ENCODE peak calls at places on chromosomes 11 and 22, in seven cellular contexts. One of them, this sample, is unnamed.

GRCh38 chr11:100928426-100928825 is 201.2 kb downstream of the PGR start:
- DNase-seq in fibroblast of pulmonary artery: no peak
- DNase-seq in epithelial cell of esophagus: no peak
- DNase-seq in ovary: no peak
- DNase-seq in neural crest cell: no peak
- DNase-seq in GM23338: no peak
- DNase-seq in left ventricle myocardium inferior: no peak
- DNase-seq in this sample: no peak

GRCh38 chr11:45828996-45829395 is 18.3 kb upstream of the CRY2 start:
- DNase-seq in left ventricle myocardium inferior: no peak
- DNase-seq in ovary: no peak
- DNase-seq in neural crest cell: no peak
- DNase-seq in fibroblast of pulmonary artery: no peak
- DNase-seq in GM23338: no peak
- DNase-seq in epithelial cell of esophagus: no peak
- DNase-seq in this sample: no peak

GRCh38 chr11:19474954-19475811 is 234.4 kb upstream of the E2F8 start:
- DNase-seq in neural crest cell: no peak
- DNase-seq in GM23338: no peak
- DNase-seq in epithelial cell of esophagus: no peak
- DNase-seq in fibroblast of pulmonary artery: no peak
- DNase-seq in left ventricle myocardium inferior: no peak
- DNase-seq in ovary: no peak
- DNase-seq in this sample: no peak

GRCh38 chr11:6156628-6157367 is 13.3 kb downstream of the OR52B2 start:
- DNase-seq in ovary: no peak
- DNase-seq in fibroblast of pulmonary artery: peak; percentile 0
- DNase-seq in GM23338: peak; percentile 26
- DNase-seq in neural crest cell: no peak
- DNase-seq in left ventricle myocardium inferior: no peak
- DNase-seq in epithelial cell of esophagus: peak; percentile 6
- DNase-seq in this sample: no peak

GRCh38 chr11:2844116-2844515 is 41.5 kb downstream of the CDKN1C start:
- DNase-seq in epithelial cell of esophagus: peak; percentile 16
- DNase-seq in neural crest cell: no peak
- DNase-seq in ovary: no peak
- DNase-seq in left ventricle myocardium inferior: no peak
- DNase-seq in GM23338: no peak
- DNase-seq in fibroblast of pulmonary artery: no peak
- DNase-seq in this sample: no peak

GRCh38 chr11:67630230-67630942 is 649 bp upstream of the NUDT8 start:
- DNase-seq in left ventricle myocardium inferior: peak; percentile 99
- DNase-seq in ovary: peak; percentile 99
- DNase-seq in epithelial cell of esophagus: peak; percentile 98
- DNase-seq in neural crest cell: peak; percentile 98
- DNase-seq in fibroblast of pulmonary artery: peak; percentile 97
- DNase-seq in GM23338: peak; percentile 100
- DNase-seq in this sample: peak; percentile 99

GRCh38 chr11:74320538-74320937 is 9.1 kb upstream of the P4HA3 start:
- DNase-seq in neural crest cell: no peak
- DNase-seq in left ventricle myocardium inferior: no peak
- DNase-seq in fibroblast of pulmonary artery: no peak
- DNase-seq in epithelial cell of esophagus: peak; percentile 62
- DNase-seq in ovary: no peak
- DNase-seq in GM23338: no peak
- DNase-seq in this sample: no peak

GRCh38 chr11:128380280-128380604 is 207.1 kb downstream of the ETS1 start:
- DNase-seq in ovary: no peak
- DNase-seq in GM23338: no peak
- DNase-seq in fibroblast of pulmonary artery: peak; percentile 16
- DNase-seq in left ventricle myocardium inferior: no peak
- DNase-seq in neural crest cell: no peak
- DNase-seq in epithelial cell of esophagus: peak; percentile 44
- DNase-seq in this sample: no peak

GRCh38 chr11:24496728-24497396 is at the start of gene LUZP2:
- DNase-seq in ovary: no peak
- DNase-seq in neural crest cell: peak; percentile 49
- DNase-seq in epithelial cell of esophagus: peak; percentile 50
- DNase-seq in fibroblast of pulmonary artery: peak; percentile 24
- DNase-seq in GM23338: peak; percentile 86
- DNase-seq in left ventricle myocardium inferior: no peak
- DNase-seq in this sample: peak; percentile 70

GRCh38 chr11:10494636-10495463 is 39.8 kb downstream of the AMPD3 start:
- DNase-seq in neural crest cell: no peak
- DNase-seq in fibroblast of pulmonary artery: no peak
- DNase-seq in GM23338: no peak
- DNase-seq in epithelial cell of esophagus: no peak
- DNase-seq in ovary: no peak
- DNase-seq in left ventricle myocardium inferior: no peak
- DNase-seq in this sample: peak; percentile 56

GRCh38 chr11:118338637-118339061 is 3.9 kb downstream of the CD3D start:
- DNase-seq in ovary: no peak
- DNase-seq in neural crest cell: no peak
- DNase-seq in fibroblast of pulmonary artery: peak; percentile 21
- DNase-seq in GM23338: peak; percentile 9
- DNase-seq in left ventricle myocardium inferior: no peak
- DNase-seq in epithelial cell of esophagus: peak; percentile 46
- DNase-seq in this sample: no peak

GRCh38 chr11:120061036-120061760 is 76.7 kb downstream of the TRIM29 start:
- DNase-seq in ovary: no peak
- DNase-seq in left ventricle myocardium inferior: no peak
- DNase-seq in GM23338: no peak
- DNase-seq in epithelial cell of esophagus: peak; percentile 20
- DNase-seq in fibroblast of pulmonary artery: no peak
- DNase-seq in neural crest cell: no peak
- DNase-seq in this sample: peak; percentile 67

GRCh38 chr11:77602385-77603105 is 12.8 kb downstream of the AQP11 start:
- DNase-seq in epithelial cell of esophagus: peak; percentile 91
- DNase-seq in GM23338: no peak
- DNase-seq in ovary: no peak
- DNase-seq in left ventricle myocardium inferior: no peak
- DNase-seq in fibroblast of pulmonary artery: peak; percentile 89
- DNase-seq in neural crest cell: no peak
- DNase-seq in this sample: no peak

GRCh38 chr11:8220261-8221024 is 43.2 kb downstream of the LMO1 start:
- DNase-seq in left ventricle myocardium inferior: no peak
- DNase-seq in epithelial cell of esophagus: no peak
- DNase-seq in ovary: no peak
- DNase-seq in fibroblast of pulmonary artery: no peak
- DNase-seq in GM23338: no peak
- DNase-seq in neural crest cell: no peak
- DNase-seq in this sample: no peak

GRCh38 chr11:31786996-31787685 is 24.0 kb downstream of the PAX6 start:
- DNase-seq in left ventricle myocardium inferior: no peak
- DNase-seq in fibroblast of pulmonary artery: no peak
- DNase-seq in ovary: no peak
- DNase-seq in GM23338: peak; percentile 16
- DNase-seq in epithelial cell of esophagus: no peak
- DNase-seq in neural crest cell: no peak
- DNase-seq in this sample: no peak

GRCh38 chr11:120985718-120986569 is 38.0 kb upstream of the TBCEL start:
- DNase-seq in GM23338: peak; percentile 79
- DNase-seq in epithelial cell of esophagus: peak; percentile 46
- DNase-seq in left ventricle myocardium inferior: peak; percentile 24
- DNase-seq in neural crest cell: peak; percentile 30
- DNase-seq in fibroblast of pulmonary artery: peak; percentile 48
- DNase-seq in ovary: peak; percentile 68
- DNase-seq in this sample: no peak

GRCh38 chr11:61362542-61362875 is 335 bp downstream of the TMEM138 start:
- DNase-seq in neural crest cell: no peak
- DNase-seq in epithelial cell of esophagus: peak; percentile 44
- DNase-seq in GM23338: peak; percentile 48
- DNase-seq in fibroblast of pulmonary artery: peak; percentile 55
- DNase-seq in left ventricle myocardium inferior: no peak
- DNase-seq in ovary: no peak
- DNase-seq in this sample: no peak

DNA sequence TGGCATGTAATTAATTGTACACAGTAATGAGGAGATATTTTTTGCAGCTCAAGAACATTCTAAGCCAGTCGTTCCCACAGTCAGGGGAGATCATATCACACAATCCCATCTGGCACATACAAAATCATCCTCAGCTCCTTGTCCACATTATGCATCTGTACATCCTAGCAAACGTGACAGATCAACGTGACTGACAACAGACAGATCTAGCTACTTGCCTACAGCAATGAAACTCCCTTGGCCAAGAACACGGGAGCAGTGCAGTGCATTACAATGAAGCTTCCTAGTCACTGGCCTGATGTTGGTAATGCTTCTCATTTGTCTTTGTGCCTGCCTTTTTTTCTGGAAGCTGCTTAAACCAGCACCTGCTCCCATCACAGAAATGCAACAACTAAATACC is 24.5 kb upstream of the GUCY1A2 start:
- DNase-seq in GM23338: no peak
- DNase-seq in left ventricle myocardium inferior: no peak
- DNase-seq in neural crest cell: no peak
- DNase-seq in ovary: no peak
- DNase-seq in epithelial cell of esophagus: no peak
- DNase-seq in fibroblast of pulmonary artery: no peak
- DNase-seq in this sample: no peak
- TF ChIP-seq CTCF in GM23338: no peak
- TF ChIP-seq CTCF in left ventricle myocardium inferior: no peak
- TF ChIP-seq CTCF in neural crest cell: no peak
- TF ChIP-seq CTCF in ovary: no peak
- TF ChIP-seq CTCF in epithelial cell of esophagus: no peak
- TF ChIP-seq CTCF in fibroblast of pulmonary artery: no peak
- TF ChIP-seq CTCF in this sample: no peak

DNA sequence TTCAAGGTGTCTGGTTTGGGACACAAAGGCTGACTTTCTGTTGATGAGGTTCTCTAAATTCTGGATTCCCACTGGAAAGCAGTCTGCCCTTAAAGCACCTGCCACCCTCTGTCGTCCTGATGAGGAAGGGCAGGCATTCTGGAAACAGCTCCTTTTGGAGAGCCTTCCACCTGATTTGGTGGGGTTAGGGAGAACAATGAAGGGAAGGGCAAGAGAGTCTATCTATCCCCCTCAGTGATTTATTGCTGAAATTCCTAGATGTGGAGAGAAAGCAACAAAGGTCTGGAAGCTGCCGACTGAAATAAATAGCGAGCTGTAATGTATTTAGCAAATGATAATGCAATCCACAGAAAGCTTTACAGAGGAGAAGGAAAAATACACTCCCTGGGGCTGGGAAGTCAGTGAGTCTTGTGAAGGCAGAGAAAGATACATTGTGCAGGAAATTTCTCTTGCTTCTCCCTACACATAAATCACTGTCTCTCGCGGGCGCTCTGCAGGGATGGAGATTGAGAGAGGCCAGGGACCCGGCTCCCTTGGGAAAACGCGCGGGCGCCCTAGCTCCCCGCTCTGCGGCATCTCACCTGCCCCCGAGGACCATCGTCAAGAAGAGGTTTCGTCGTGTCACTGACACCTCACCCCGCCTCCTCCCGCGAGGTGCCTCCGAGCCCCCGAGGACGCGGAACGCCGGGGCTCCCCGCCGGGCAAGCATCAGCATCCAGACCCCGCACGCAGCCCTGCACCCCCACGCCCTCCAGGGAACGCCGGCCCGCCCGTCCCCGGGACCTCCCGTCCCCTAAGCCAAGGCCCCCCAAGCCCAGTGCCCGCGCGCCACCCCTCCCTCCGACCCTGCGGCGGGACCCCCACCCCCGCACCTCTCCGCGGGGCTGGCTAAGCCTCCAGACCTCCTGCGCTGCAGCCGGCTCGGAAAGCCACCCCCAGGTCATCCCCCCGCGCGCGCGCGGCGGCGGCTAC is 673 bp downstream of the CDON start:
- DNase-seq in left ventricle myocardium inferior: peak; percentile 40
- DNase-seq in ovary: no peak
- DNase-seq in neural crest cell: peak; percentile 28
- DNase-seq in fibroblast of pulmonary artery: peak; percentile 12
- DNase-seq in GM23338: peak; percentile 87
- DNase-seq in epithelial cell of esophagus: peak; percentile 56
- DNase-seq in this sample: peak; percentile 76
- TF ChIP-seq CTCF in left ventricle myocardium inferior: peak; percentile 57
- TF ChIP-seq CTCF in ovary: peak; percentile 74
- TF ChIP-seq CTCF in neural crest cell: peak; percentile 53
- TF ChIP-seq CTCF in fibroblast of pulmonary artery: peak; percentile 39
- TF ChIP-seq CTCF in GM23338: peak; percentile 78
- TF ChIP-seq CTCF in epithelial cell of esophagus: peak; percentile 80
- TF ChIP-seq CTCF in this sample: peak; percentile 66

GRCh38 chr22:43260818-43261217 is 73.9 kb upstream of the TTLL12 start:
- DNase-seq in ovary: peak; percentile 89
- DNase-seq in fibroblast of pulmonary artery: peak; percentile 5
- DNase-seq in epithelial cell of esophagus: no peak
- DNase-seq in neural crest cell: no peak
- DNase-seq in GM23338: no peak
- DNase-seq in left ventricle myocardium inferior: no peak
- DNase-seq in this sample: no peak

GRCh38 chr22:43266117-43266516 is 77.1 kb downstream of the SCUBE1 start:
- DNase-seq in ovary: no peak
- DNase-seq in left ventricle myocardium inferior: no peak
- DNase-seq in fibroblast of pulmonary artery: no peak
- DNase-seq in epithelial cell of esophagus: no peak
- DNase-seq in neural crest cell: no peak
- DNase-seq in GM23338: no peak
- DNase-seq in this sample: no peak

GRCh38 chr22:43267332-43267731 is 75.8 kb downstream of the SCUBE1 start:
- DNase-seq in epithelial cell of esophagus: no peak
- DNase-seq in left ventricle myocardium inferior: no peak
- DNase-seq in GM23338: no peak
- DNase-seq in fibroblast of pulmonary artery: no peak
- DNase-seq in neural crest cell: no peak
- DNase-seq in ovary: no peak
- DNase-seq in this sample: no peak

GRCh38 chr22:43262990-43263644 is 76.2 kb upstream of the TTLL12 start:
- DNase-seq in fibroblast of pulmonary artery: peak; percentile 44
- DNase-seq in neural crest cell: peak; percentile 23
- DNase-seq in GM23338: no peak
- DNase-seq in ovary: peak; percentile 80
- DNase-seq in left ventricle myocardium inferior: peak; percentile 27
- DNase-seq in epithelial cell of esophagus: peak; percentile 6
- DNase-seq in this sample: no peak

GRCh38 chr22:43263645-43264514 is 76.9 kb upstream of the TTLL12 start:
- DNase-seq in ovary: peak; percentile 87
- DNase-seq in GM23338: no peak
- DNase-seq in fibroblast of pulmonary artery: peak; percentile 91
- DNase-seq in neural crest cell: no peak
- DNase-seq in epithelial cell of esophagus: peak; percentile 76
- DNase-seq in left ventricle myocardium inferior: peak; percentile 43
- DNase-seq in this sample: no peak
- TF ChIP-seq CTCF in ovary: no peak
- TF ChIP-seq CTCF in GM23338: no peak
- TF ChIP-seq CTCF in fibroblast of pulmonary artery: no peak
- TF ChIP-seq CTCF in neural crest cell: no peak
- TF ChIP-seq CTCF in epithelial cell of esophagus: no peak
- TF ChIP-seq CTCF in left ventricle myocardium inferior: no peak
- TF ChIP-seq CTCF in this sample: no peak

GRCh38 chr11:78957481-78958245 is 383.0 kb upstream of the NARS2 start:
- DNase-seq in epithelial cell of esophagus: peak; percentile 39
- DNase-seq in left ventricle myocardium inferior: no peak
- DNase-seq in fibroblast of pulmonary artery: peak; percentile 4
- DNase-seq in GM23338: no peak
- DNase-seq in neural crest cell: no peak
- DNase-seq in ovary: no peak
- DNase-seq in this sample: no peak

GRCh38 chr11:78958444-78958843 is 383.8 kb upstream of the NARS2 start:
- DNase-seq in neural crest cell: no peak
- DNase-seq in left ventricle myocardium inferior: no peak
- DNase-seq in epithelial cell of esophagus: no peak
- DNase-seq in GM23338: no peak
- DNase-seq in fibroblast of pulmonary artery: no peak
- DNase-seq in ovary: no peak
- DNase-seq in this sample: no peak

GRCh38 chr11:78961938-78962701 is 387.5 kb upstream of the NARS2 start:
- DNase-seq in fibroblast of pulmonary artery: peak; percentile 28
- DNase-seq in ovary: no peak
- DNase-seq in left ventricle myocardium inferior: no peak
- DNase-seq in GM23338: peak; percentile 94
- DNase-seq in epithelial cell of esophagus: peak; percentile 29
- DNase-seq in neural crest cell: peak; percentile 61
- DNase-seq in this sample: no peak

GRCh38 chr11:78961186-78961782 is 386.6 kb upstream of the NARS2 start:
- DNase-seq in left ventricle myocardium inferior: no peak
- DNase-seq in fibroblast of pulmonary artery: peak; percentile 34
- DNase-seq in neural crest cell: no peak
- DNase-seq in epithelial cell of esophagus: peak; percentile 82
- DNase-seq in GM23338: peak; percentile 89
- DNase-seq in ovary: no peak
- DNase-seq in this sample: no peak
- TF ChIP-seq CTCF in left ventricle myocardium inferior: peak; percentile 56
- TF ChIP-seq CTCF in fibroblast of pulmonary artery: peak; percentile 53
- TF ChIP-seq CTCF in neural crest cell: peak; percentile 59
- TF ChIP-seq CTCF in epithelial cell of esophagus: peak; percentile 84
- TF ChIP-seq CTCF in GM23338: peak; percentile 93
- TF ChIP-seq CTCF in ovary: no peak
- TF ChIP-seq CTCF in this sample: peak; percentile 57